ENCODE peak calls at places on chromosomes 1 and 21, in ten cellular contexts. B is suprapubic skin, N is uterus, I is tibial nerve, X is vagina, Y is adrenal gland, P is transverse colon, Q is H54, G is NB4, S is right lobe of liver. R is an unnamed sample.

GRCh38 chr1:209191242-209191626 is 392.3 kb upstream of the CAMK1G start:
- DNase-seq in B (no peak), X (no peak), S (no peak), Q (no peak), N (no peak), Y (no peak), P (no peak), I (no peak), G (no peak), R (no peak)

GRCh38 chr1:233879841-233880240 is 24.6 kb upstream of the SLC35F3 start:
- DNase-seq in G (no peak), S (no peak), I (no peak), X (no peak), Y (no peak), N (no peak), B (no peak), Q (no peak), P (no peak), R (no peak)

GRCh38 chr1:167095368-167095767 is 1.5 kb downstream of the STYXL2 start:
- DNase-seq in Y (no peak), Q (no peak), G (no peak), S (no peak), X (no peak), B (no peak), N (no peak), P (no peak), I (no peak), R (no peak)

GRCh38 chr1:36085126-36085525 is 1.2 kb downstream of the TEKT2 start:
- DNase-seq in Y (no peak), B (no peak), G (no peak), Q (no peak), X (no peak), S (no peak), N (no peak), P (no peak), I (no peak), R (no peak)

GRCh38 chr21:41477641-41478318 is 30.2 kb downstream of the TMPRSS2 start:
- DNase-seq in B (no peak), N (no peak), S (peak), Q (no peak), P (no peak), G (no peak), Y (no peak), I (no peak), X (no peak), R (no peak)

GRCh38 chr1:40393173-40393572 is 19.6 kb downstream of the SMAP2 start:
- DNase-seq in P (no peak), Y (no peak), X (no peak), B (no peak), G (peak), N (no peak), I (no peak), Q (no peak), S (no peak), R (no peak)

GRCh38 chr1:155284476-155284875 is 7.2 kb downstream of the HCN3 start:
- DNase-seq in P (no peak), G (no peak), Q (no peak), X (no peak), Y (no peak), B (no peak), S (no peak), I (no peak), N (no peak), R (no peak)

GRCh38 chr1:147509786-147510360 is 31.4 kb upstream of the BCL9 start:
- DNase-seq in B (no peak), S (no peak), I (no peak), N (peak), Y (peak), X (no peak), Q (no peak), P (no peak), G (no peak), R (no peak)

GRCh38 chr1:10525208-10525607 is 50.5 kb downstream of the PEX14 start:
- DNase-seq in Q (no peak), I (no peak), Y (no peak), P (no peak), X (no peak), G (no peak), N (no peak), B (no peak), S (no peak), R (no peak)

GRCh38 chr1:219138747-219139146 is 34.9 kb upstream of the LYPLAL1 start:
- DNase-seq in N (no peak), I (no peak), P (no peak), Y (no peak), S (no peak), G (no peak), X (no peak), B (no peak), Q (no peak), R (no peak)

GRCh38 chr1:72109916-72110315 is 172.4 kb downstream of the NEGR1 start:
- DNase-seq in S (no peak), N (no peak), I (no peak), Q (no peak), B (no peak), Y (no peak), X (no peak), P (no peak), G (peak), R (no peak)

GRCh38 chr1:182786223-182787001 is 3.2 kb upstream of the NPL start:
- DNase-seq in G (peak), I (no peak), N (peak), Q (peak), X (no peak), B (no peak), S (peak), Y (peak), P (peak), R (peak)

GRCh38 chr1:83574749-83575148 is 424.2 kb downstream of the TTLL7 start:
- DNase-seq in B (no peak), I (no peak), G (no peak), Q (no peak), P (no peak), N (no peak), X (no peak), S (no peak), Y (no peak), R (no peak)

GRCh38 chr21:24705201-24705600 is 902.1 kb downstream of the MRPL39 start:
- DNase-seq in G (no peak), Q (no peak), S (no peak), I (no peak), N (no peak), X (no peak), B (no peak), P (no peak), Y (no peak), R (no peak)

GRCh38 chr1:167276969-167277368 is 56.3 kb downstream of the POU2F1 start:
- DNase-seq in N (no peak), P (no peak), X (no peak), B (no peak), Q (no peak), S (no peak), I (no peak), Y (no peak), G (no peak), R (no peak)

GRCh38 chr1:175537571-175537970 is 205.8 kb downstream of the TNR start:
- DNase-seq in Y (no peak), Q (no peak), N (no peak), X (no peak), P (no peak), G (no peak), S (no peak), I (no peak), B (no peak), R (no peak)

DNA sequence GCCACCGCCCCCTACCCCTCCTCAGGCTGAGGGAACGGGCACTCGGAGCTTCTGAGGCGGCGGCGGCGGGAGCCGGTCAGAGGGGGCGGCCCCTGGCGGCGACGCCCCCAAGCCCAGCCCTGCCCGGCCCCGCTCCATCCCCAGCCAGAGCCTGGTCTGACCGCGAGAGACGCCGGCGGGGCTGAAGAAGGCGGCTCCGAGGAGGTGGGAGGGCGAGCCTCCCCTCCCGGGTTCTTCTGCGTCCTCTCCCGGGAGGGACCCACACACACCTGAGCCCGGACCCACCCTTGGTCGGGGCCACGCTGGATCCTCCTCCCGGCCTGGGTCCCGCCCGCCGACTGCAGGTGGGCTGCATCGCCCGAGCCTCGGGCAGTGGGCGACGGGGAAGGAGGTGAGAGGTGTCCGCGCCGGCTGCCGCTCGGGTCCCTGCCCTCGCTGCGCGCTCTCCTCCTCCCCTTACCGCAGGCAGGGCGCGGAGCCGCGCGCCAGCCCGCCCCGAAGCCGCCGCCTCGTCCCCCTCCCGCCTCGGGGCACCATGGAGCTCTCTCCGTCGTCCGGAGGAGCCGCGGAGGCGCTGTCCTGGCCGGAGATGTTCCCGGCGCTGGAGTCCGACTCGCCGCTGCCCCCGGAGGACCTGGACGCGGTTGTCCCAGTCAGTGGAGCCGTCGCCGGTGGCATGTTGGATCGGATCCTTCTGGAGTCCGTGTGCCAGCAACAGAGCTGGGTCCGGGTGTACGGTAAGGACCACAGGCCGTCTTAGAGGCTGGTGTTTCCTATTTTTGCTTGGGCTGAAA is at the start of gene RASAL2:
- DNase-seq in S (peak), Q (peak), I (peak), X (no peak), B (peak), N (peak), G (peak), P (peak), Y (peak), R (peak)
- TF ChIP-seq POLR2A in S (no peak), Q (no peak), I (no peak), X (no peak), B (no peak), N (peak), G (no peak), P (peak), Y (no peak), R (no peak)

GRCh38 chr1:247448107-247448778 is 9.7 kb downstream of the OR2B11 start:
- DNase-seq in S (peak), Y (peak), I (peak), Q (no peak), P (peak), G (no peak), N (peak), X (no peak), B (no peak), R (peak)
- TF ChIP-seq POLR2A in S (no peak), Y (no peak), I (no peak), Q (no peak), P (no peak), G (no peak), N (no peak), X (no peak), B (no peak), R (no peak)

GRCh38 chr1:15937146-15937545 is 38.8 kb downstream of the ZBTB17 start:
- DNase-seq in B (no peak), N (no peak), Q (no peak), Y (no peak), G (no peak), I (no peak), P (no peak), X (no peak), S (no peak), R (no peak)

GRCh38 chr1:15939181-15940109 is 36.5 kb downstream of the ZBTB17 start:
- DNase-seq in X (no peak), G (no peak), P (peak), Y (peak), S (peak), I (no peak), N (no peak), B (no peak), Q (no peak), R (no peak)

GRCh38 chr1:15936025-15936424 is 39.9 kb downstream of the ZBTB17 start:
- DNase-seq in P (no peak), I (no peak), G (no peak), S (no peak), Y (no peak), B (no peak), N (no peak), Q (no peak), X (no peak), R (no peak)

GRCh38 chr1:15938628-15939161 is 37.2 kb downstream of the ZBTB17 start:
- DNase-seq in N (no peak), B (no peak), I (no peak), Y (no peak), X (no peak), G (no peak), P (no peak), S (no peak), Q (no peak), R (no peak)

GRCh38 chr1:15937706-15938168 is 38.2 kb downstream of the ZBTB17 start:
- DNase-seq in P (no peak), X (no peak), G (peak), B (no peak), S (no peak), Y (no peak), N (no peak), Q (peak), I (no peak), R (no peak)
- TF ChIP-seq POLR2A in P (no peak), X (no peak), G (no peak), B (no peak), S (no peak), Y (no peak), N (no peak), Q (no peak), I (no peak), R (no peak)

GRCh38 chr1:30730351-30731108 is 7.1 kb upstream of the MATN1 start:
- DNase-seq in S (no peak), I (no peak), N (no peak), Y (no peak), G (no peak), B (no peak), P (no peak), X (no peak), Q (no peak), R (no peak)
- TF ChIP-seq POLR2A in S (no peak), I (no peak), N (no peak), Y (no peak), G (no peak), B (no peak), P (no peak), X (no peak), Q (no peak), R (no peak)

GRCh38 chr1:192702212-192702993 is 66.5 kb downstream of the RGS13 start:
- DNase-seq in Y (no peak), X (no peak), S (no peak), N (no peak), I (no peak), Q (no peak), G (peak), B (no peak), P (no peak), R (no peak)

GRCh38 chr1:192706936-192707335 is 71.0 kb downstream of the RGS13 start:
- DNase-seq in Y (no peak), N (no peak), Q (no peak), I (no peak), X (no peak), S (no peak), B (no peak), G (no peak), P (no peak), R (no peak)

GRCh38 chr1:192700834-192701271 is 64.9 kb downstream of the RGS13 start:
- DNase-seq in I (no peak), P (no peak), Q (no peak), B (no peak), N (no peak), S (no peak), X (no peak), G (peak), Y (no peak), R (no peak)

GRCh38 chr1:192705510-192705909 is 69.6 kb downstream of the RGS13 start:
- DNase-seq in X (no peak), B (no peak), N (no peak), I (no peak), S (no peak), G (no peak), Y (no peak), Q (no peak), P (no peak), R (no peak)

DNA sequence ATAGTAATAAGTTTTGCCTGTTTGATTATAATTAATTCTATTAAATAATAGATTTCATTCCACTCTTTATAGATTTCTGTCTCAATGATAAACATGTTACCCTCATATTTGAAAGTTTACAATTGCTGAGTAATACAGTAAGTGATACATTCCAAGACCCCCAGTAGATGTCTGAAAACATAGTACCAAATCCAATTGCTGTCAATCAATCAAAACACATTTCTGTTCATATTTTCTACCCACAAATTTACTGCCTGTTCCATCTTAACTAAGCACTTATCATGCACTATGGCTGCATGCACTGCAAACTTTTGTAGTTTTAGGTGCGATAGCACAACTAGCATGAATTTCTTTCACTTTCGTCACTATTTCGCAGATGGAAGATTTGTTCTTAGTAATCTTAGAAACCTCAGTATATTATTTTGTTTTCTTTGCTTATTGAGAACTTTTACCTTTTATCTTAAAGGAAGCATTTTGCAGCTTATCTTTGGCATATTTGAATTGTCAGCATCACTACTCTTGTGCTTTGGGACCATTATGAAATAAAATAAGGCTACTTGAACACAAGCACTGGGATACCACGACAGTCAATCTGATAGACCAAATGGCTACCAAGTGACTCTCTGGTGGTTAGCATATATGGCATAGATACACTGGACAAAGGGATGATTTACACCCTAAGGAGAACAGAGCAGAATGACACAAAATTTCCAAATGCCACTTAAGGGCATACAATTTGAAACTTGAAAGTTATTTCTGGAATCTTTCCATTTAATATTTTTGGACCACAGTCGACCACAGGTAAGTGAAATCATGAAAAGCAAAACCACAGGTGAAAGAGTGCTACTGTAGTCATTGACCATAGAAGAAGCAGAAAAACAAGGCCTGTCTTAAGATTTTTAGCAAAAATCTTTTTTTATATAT is 67.6 kb downstream of the RGS13 start:
- DNase-seq in Q (no peak), I (no peak), P (no peak), S (no peak), X (no peak), G (no peak), Y (no peak), N (no peak), B (no peak), R (no peak)
- TF ChIP-seq POLR2A in Q (no peak), I (no peak), P (no peak), S (no peak), X (no peak), G (no peak), Y (no peak), N (no peak), B (no peak), R (no peak)